ENCODE peak calls at places on chromosome 6, in ten cellular contexts. One of them, this sample, is unnamed. For H3K4me1, the result is how much of the 10 kb centered on the place peaks cover.

GRCh38 chr6:170063851-170064617 is 226.8 kb downstream of the DLL1 start:
- DNase-seq in tibial artery: peak
- DNase-seq in aorta: peak
- DNase-seq in heart right ventricle: no peak
- DNase-seq in naive thymus-derived CD4-positive, alpha-beta T cell: no peak
- DNase-seq in left ventricle myocardium inferior: no peak
- DNase-seq in mesendoderm: peak
- DNase-seq in fibroblast of lung: no peak
- DNase-seq in colonic mucosa: no peak
- DNase-seq in neuronal stem cell: no peak
- DNase-seq in this sample: no peak

GRCh38 chr6:160768101-160768500 is 66.1 kb downstream of the PLG start:
- DNase-seq in neuronal stem cell: no peak
- DNase-seq in naive thymus-derived CD4-positive, alpha-beta T cell: no peak
- DNase-seq in mesendoderm: no peak
- DNase-seq in tibial artery: no peak
- DNase-seq in aorta: no peak
- DNase-seq in fibroblast of lung: no peak
- DNase-seq in colonic mucosa: no peak
- DNase-seq in heart right ventricle: no peak
- DNase-seq in left ventricle myocardium inferior: no peak
- DNase-seq in this sample: no peak

GRCh38 chr6:36301781-36302180 is 31.9 kb downstream of the PNPLA1 start:
- DNase-seq in heart right ventricle: no peak
- DNase-seq in left ventricle myocardium inferior: no peak
- DNase-seq in tibial artery: no peak
- DNase-seq in naive thymus-derived CD4-positive, alpha-beta T cell: no peak
- DNase-seq in colonic mucosa: no peak
- DNase-seq in neuronal stem cell: no peak
- DNase-seq in aorta: no peak
- DNase-seq in mesendoderm: no peak
- DNase-seq in fibroblast of lung: no peak
- DNase-seq in this sample: no peak

GRCh38 chr6:44285552-44286284 is 15.5 kb downstream of the TMEM151B start:
- DNase-seq in heart right ventricle: no peak
- DNase-seq in colonic mucosa: no peak
- DNase-seq in neuronal stem cell: no peak
- DNase-seq in left ventricle myocardium inferior: no peak
- DNase-seq in mesendoderm: peak
- DNase-seq in naive thymus-derived CD4-positive, alpha-beta T cell: no peak
- DNase-seq in fibroblast of lung: no peak
- DNase-seq in tibial artery: no peak
- DNase-seq in aorta: no peak
- DNase-seq in this sample: no peak

GRCh38 chr6:33627876-33628275 is 6.8 kb downstream of the ITPR3 start:
- DNase-seq in neuronal stem cell: no peak
- DNase-seq in naive thymus-derived CD4-positive, alpha-beta T cell: no peak
- DNase-seq in mesendoderm: no peak
- DNase-seq in fibroblast of lung: no peak
- DNase-seq in heart right ventricle: no peak
- DNase-seq in tibial artery: peak
- DNase-seq in aorta: no peak
- DNase-seq in left ventricle myocardium inferior: no peak
- DNase-seq in colonic mucosa: peak
- DNase-seq in this sample: no peak

GRCh38 chr6:84462697-84463096 is 235.3 kb upstream of the CEP162 start:
- DNase-seq in tibial artery: no peak
- DNase-seq in neuronal stem cell: no peak
- DNase-seq in mesendoderm: no peak
- DNase-seq in fibroblast of lung: peak
- DNase-seq in naive thymus-derived CD4-positive, alpha-beta T cell: no peak
- DNase-seq in left ventricle myocardium inferior: no peak
- DNase-seq in aorta: no peak
- DNase-seq in colonic mucosa: no peak
- DNase-seq in heart right ventricle: no peak
- DNase-seq in this sample: no peak

GRCh38 chr6:17269840-17270239 is 11.3 kb upstream of the RBM24 start:
- DNase-seq in tibial artery: no peak
- DNase-seq in naive thymus-derived CD4-positive, alpha-beta T cell: no peak
- DNase-seq in heart right ventricle: no peak
- DNase-seq in mesendoderm: peak
- DNase-seq in colonic mucosa: no peak
- DNase-seq in neuronal stem cell: no peak
- DNase-seq in fibroblast of lung: no peak
- DNase-seq in left ventricle myocardium inferior: no peak
- DNase-seq in aorta: no peak
- DNase-seq in this sample: no peak

GRCh38 chr6:90860822-90861601 is 274.1 kb upstream of the MAP3K7 start:
- DNase-seq in aorta: no peak
- DNase-seq in naive thymus-derived CD4-positive, alpha-beta T cell: no peak
- DNase-seq in left ventricle myocardium inferior: no peak
- DNase-seq in colonic mucosa: no peak
- DNase-seq in heart right ventricle: no peak
- DNase-seq in tibial artery: no peak
- DNase-seq in mesendoderm: peak
- DNase-seq in fibroblast of lung: peak
- DNase-seq in neuronal stem cell: no peak
- DNase-seq in this sample: no peak

GRCh38 chr6:14454467-14454763 is 336.8 kb downstream of the CD83 start:
- DNase-seq in aorta: no peak
- DNase-seq in colonic mucosa: peak
- DNase-seq in neuronal stem cell: no peak
- DNase-seq in heart right ventricle: no peak
- DNase-seq in mesendoderm: no peak
- DNase-seq in fibroblast of lung: no peak
- DNase-seq in left ventricle myocardium inferior: no peak
- DNase-seq in tibial artery: no peak
- DNase-seq in naive thymus-derived CD4-positive, alpha-beta T cell: peak
- DNase-seq in this sample: no peak

GRCh38 chr6:20313960-20314530 is 87.6 kb upstream of the E2F3 start:
- DNase-seq in tibial artery: no peak
- DNase-seq in heart right ventricle: no peak
- DNase-seq in aorta: no peak
- DNase-seq in mesendoderm: no peak
- DNase-seq in left ventricle myocardium inferior: no peak
- DNase-seq in fibroblast of lung: no peak
- DNase-seq in colonic mucosa: no peak
- DNase-seq in naive thymus-derived CD4-positive, alpha-beta T cell: no peak
- DNase-seq in neuronal stem cell: no peak
- DNase-seq in this sample: no peak

GRCh38 chr6:41581381-41581991 is 35.3 kb downstream of the FOXP4 start:
- DNase-seq in tibial artery: peak
- DNase-seq in left ventricle myocardium inferior: no peak
- DNase-seq in mesendoderm: no peak
- DNase-seq in neuronal stem cell: no peak
- DNase-seq in colonic mucosa: no peak
- DNase-seq in fibroblast of lung: peak
- DNase-seq in heart right ventricle: peak
- DNase-seq in aorta: peak
- DNase-seq in naive thymus-derived CD4-positive, alpha-beta T cell: no peak
- DNase-seq in this sample: no peak

GRCh38 chr6:148513145-148514071 is 170.8 kb downstream of the SASH1 start:
- DNase-seq in colonic mucosa: no peak
- DNase-seq in fibroblast of lung: peak
- DNase-seq in naive thymus-derived CD4-positive, alpha-beta T cell: no peak
- DNase-seq in tibial artery: no peak
- DNase-seq in heart right ventricle: peak
- DNase-seq in left ventricle myocardium inferior: no peak
- DNase-seq in aorta: no peak
- DNase-seq in neuronal stem cell: no peak
- DNase-seq in mesendoderm: peak
- DNase-seq in this sample: no peak

GRCh38 chr6:117534974-117535373 is 52.5 kb downstream of the DCBLD1 start:
- DNase-seq in left ventricle myocardium inferior: no peak
- DNase-seq in heart right ventricle: no peak
- DNase-seq in tibial artery: no peak
- DNase-seq in fibroblast of lung: no peak
- DNase-seq in naive thymus-derived CD4-positive, alpha-beta T cell: no peak
- DNase-seq in aorta: no peak
- DNase-seq in mesendoderm: peak
- DNase-seq in colonic mucosa: no peak
- DNase-seq in neuronal stem cell: no peak
- DNase-seq in this sample: no peak

GRCh38 chr6:23246901-23247300 is 677.5 kb downstream of the HDGFL1 start:
- DNase-seq in naive thymus-derived CD4-positive, alpha-beta T cell: no peak
- DNase-seq in tibial artery: no peak
- DNase-seq in colonic mucosa: no peak
- DNase-seq in left ventricle myocardium inferior: no peak
- DNase-seq in mesendoderm: no peak
- DNase-seq in fibroblast of lung: no peak
- DNase-seq in heart right ventricle: no peak
- DNase-seq in neuronal stem cell: no peak
- DNase-seq in aorta: no peak
- DNase-seq in this sample: no peak

GRCh38 chr6:159118941-159119340 is 50.3 kb upstream of the FNDC1 start:
- DNase-seq in mesendoderm: peak
- DNase-seq in colonic mucosa: no peak
- DNase-seq in fibroblast of lung: no peak
- DNase-seq in tibial artery: no peak
- DNase-seq in left ventricle myocardium inferior: no peak
- DNase-seq in aorta: no peak
- DNase-seq in heart right ventricle: no peak
- DNase-seq in neuronal stem cell: no peak
- DNase-seq in naive thymus-derived CD4-positive, alpha-beta T cell: no peak
- DNase-seq in this sample: no peak

GRCh38 chr6:28982476-28983266 is 22.4 kb downstream of the ZNF311 start:
- DNase-seq in tibial artery: no peak
- DNase-seq in aorta: no peak
- DNase-seq in left ventricle myocardium inferior: no peak
- DNase-seq in heart right ventricle: no peak
- DNase-seq in colonic mucosa: no peak
- DNase-seq in neuronal stem cell: peak
- DNase-seq in naive thymus-derived CD4-positive, alpha-beta T cell: peak
- DNase-seq in fibroblast of lung: peak
- DNase-seq in mesendoderm: peak
- DNase-seq in this sample: no peak

DNA sequence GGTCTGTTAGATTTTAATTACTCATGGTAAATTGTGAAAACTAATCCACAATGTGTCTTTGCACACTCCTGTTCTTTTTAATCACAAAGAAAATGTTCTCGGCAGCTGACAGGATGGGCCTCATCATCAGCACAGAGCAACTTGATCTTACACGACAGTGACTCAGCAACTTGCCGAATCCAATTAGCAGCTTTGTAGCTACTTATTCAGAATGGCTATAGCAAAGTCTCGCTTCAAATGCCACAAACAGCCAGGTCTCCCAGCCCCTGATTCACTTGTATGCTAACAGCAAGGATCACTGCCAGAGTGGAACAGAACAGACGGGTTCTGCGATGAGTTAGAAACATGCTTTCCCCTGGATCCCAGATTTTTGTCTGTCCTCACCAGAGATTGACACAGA is 254.4 kb downstream of the NRN1 start:
- DNase-seq in naive thymus-derived CD4-positive, alpha-beta T cell: no peak
- DNase-seq in left ventricle myocardium inferior: no peak
- DNase-seq in neuronal stem cell: peak
- DNase-seq in aorta: no peak
- DNase-seq in colonic mucosa: no peak
- DNase-seq in mesendoderm: peak
- DNase-seq in fibroblast of lung: peak
- DNase-seq in heart right ventricle: no peak
- DNase-seq in tibial artery: no peak
- DNase-seq in this sample: peak
- H3K4me1 ChIP-seq in naive thymus-derived CD4-positive, alpha-beta T cell: under half
- H3K4me1 ChIP-seq in left ventricle myocardium inferior: under half
- H3K4me1 ChIP-seq in neuronal stem cell: under half
- H3K4me1 ChIP-seq in aorta: under half
- H3K4me1 ChIP-seq in colonic mucosa: under half
- H3K4me1 ChIP-seq in mesendoderm: under half
- H3K4me1 ChIP-seq in fibroblast of lung: under half
- H3K4me1 ChIP-seq in heart right ventricle: under half
- H3K4me1 ChIP-seq in tibial artery: under half
- H3K4me1 ChIP-seq in this sample: under half

GRCh38 chr6:7391244-7391643 is 1.6 kb downstream of the RIOK1 start:
- DNase-seq in neuronal stem cell: no peak
- DNase-seq in aorta: no peak
- DNase-seq in tibial artery: no peak
- DNase-seq in colonic mucosa: no peak
- DNase-seq in mesendoderm: no peak
- DNase-seq in naive thymus-derived CD4-positive, alpha-beta T cell: no peak
- DNase-seq in fibroblast of lung: no peak
- DNase-seq in left ventricle myocardium inferior: no peak
- DNase-seq in heart right ventricle: no peak
- DNase-seq in this sample: no peak
- H3K4me3 ChIP-seq in neuronal stem cell: no peak
- H3K4me3 ChIP-seq in aorta: no peak
- H3K4me3 ChIP-seq in tibial artery: no peak
- H3K4me3 ChIP-seq in colonic mucosa: no peak
- H3K4me3 ChIP-seq in mesendoderm: no peak
- H3K4me3 ChIP-seq in naive thymus-derived CD4-positive, alpha-beta T cell: no peak
- H3K4me3 ChIP-seq in fibroblast of lung: peak
- H3K4me3 ChIP-seq in left ventricle myocardium inferior: peak
- H3K4me3 ChIP-seq in heart right ventricle: peak
- H3K4me3 ChIP-seq in this sample: no peak

DNA sequence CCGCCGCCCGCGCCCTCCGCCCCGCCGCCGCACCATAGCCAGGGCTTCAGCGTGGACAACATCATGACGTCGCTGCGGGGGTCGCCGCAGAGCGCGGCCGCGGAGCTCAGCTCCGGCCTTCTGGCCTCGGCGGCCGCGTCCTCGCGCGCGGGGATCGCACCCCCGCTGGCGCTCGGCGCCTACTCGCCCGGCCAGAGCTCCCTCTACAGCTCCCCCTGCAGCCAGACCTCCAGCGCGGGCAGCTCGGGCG is 1.5 kb downstream of the FOXC1 start:
- DNase-seq in mesendoderm: no peak
- DNase-seq in naive thymus-derived CD4-positive, alpha-beta T cell: no peak
- DNase-seq in fibroblast of lung: peak
- DNase-seq in tibial artery: no peak
- DNase-seq in neuronal stem cell: no peak
- DNase-seq in left ventricle myocardium inferior: no peak
- DNase-seq in colonic mucosa: no peak
- DNase-seq in aorta: no peak
- DNase-seq in heart right ventricle: peak
- DNase-seq in this sample: no peak
- H3K4me1 ChIP-seq in mesendoderm: under half
- H3K4me1 ChIP-seq in naive thymus-derived CD4-positive, alpha-beta T cell: under half
- H3K4me1 ChIP-seq in fibroblast of lung: under half
- H3K4me1 ChIP-seq in tibial artery: under half
- H3K4me1 ChIP-seq in neuronal stem cell: under half
- H3K4me1 ChIP-seq in left ventricle myocardium inferior: half or more
- H3K4me1 ChIP-seq in colonic mucosa: under half
- H3K4me1 ChIP-seq in aorta: under half
- H3K4me1 ChIP-seq in heart right ventricle: under half
- H3K4me1 ChIP-seq in this sample: under half

DNA sequence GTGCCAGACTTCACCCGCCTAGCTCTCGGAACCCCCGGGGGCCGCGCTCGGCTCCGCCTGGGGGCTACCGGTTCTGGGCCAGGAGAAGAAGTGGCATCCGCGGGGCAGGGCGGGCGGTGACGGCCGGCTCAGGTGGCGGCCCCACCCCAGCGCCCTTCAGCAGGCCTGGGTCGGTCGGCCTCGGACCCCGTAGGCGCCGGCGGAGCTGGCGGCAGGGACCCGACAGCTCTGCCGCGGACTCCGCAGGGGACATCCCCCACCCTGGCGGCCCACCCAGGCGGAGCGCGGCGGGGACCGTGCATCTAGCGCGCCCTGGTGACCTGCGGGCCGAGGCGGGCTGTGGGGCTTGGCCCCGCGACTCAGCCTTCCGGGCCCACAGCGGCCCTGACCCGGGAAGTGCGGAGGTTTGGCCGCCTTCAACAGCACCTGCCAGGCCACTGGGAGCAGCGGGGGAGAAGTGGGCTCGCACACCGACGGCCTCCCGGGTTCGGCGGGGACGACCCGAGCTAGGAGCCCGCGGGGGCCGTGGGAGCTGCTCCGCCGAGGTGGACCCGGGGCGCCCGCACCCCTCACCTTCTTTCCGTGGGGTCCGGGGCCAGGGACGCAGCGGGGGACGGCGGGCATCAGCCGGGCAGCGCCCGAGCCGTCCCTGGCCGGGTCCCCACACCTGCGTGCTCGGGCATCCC is 87.1 kb downstream of the TMEM242 start:
- DNase-seq in mesendoderm: no peak
- DNase-seq in colonic mucosa: no peak
- DNase-seq in naive thymus-derived CD4-positive, alpha-beta T cell: no peak
- DNase-seq in left ventricle myocardium inferior: no peak
- DNase-seq in heart right ventricle: no peak
- DNase-seq in fibroblast of lung: no peak
- DNase-seq in neuronal stem cell: no peak
- DNase-seq in tibial artery: peak
- DNase-seq in aorta: no peak
- DNase-seq in this sample: no peak
- H3K4me3 ChIP-seq in mesendoderm: peak
- H3K4me3 ChIP-seq in colonic mucosa: peak
- H3K4me3 ChIP-seq in naive thymus-derived CD4-positive, alpha-beta T cell: peak
- H3K4me3 ChIP-seq in left ventricle myocardium inferior: peak
- H3K4me3 ChIP-seq in heart right ventricle: peak
- H3K4me3 ChIP-seq in fibroblast of lung: peak
- H3K4me3 ChIP-seq in neuronal stem cell: peak
- H3K4me3 ChIP-seq in tibial artery: peak
- H3K4me3 ChIP-seq in aorta: peak
- H3K4me3 ChIP-seq in this sample: peak